ENCODE peak calls at places on chromosomes 6 and 20, in six cellular contexts. V is HepG2, K is K562, Q is GM12878, S is HEK293T, E is A549. C is an unnamed sample.

GRCh38 chr6:102732908-102733307 is 1339.4 kb downstream of the GRIK2 start:
- DNase-seq in E (no peak), K (no peak), S (no peak), V (no peak), Q (no peak), C (no peak)

GRCh38 chr6:43203029-43203717 is 21.2 kb downstream of the CUL9 start:
- DNase-seq in V (no peak), E (no peak), S (no peak), Q (no peak), K (no peak), C (no peak)

GRCh38 chr20:2690718-2691117 is 1.9 kb upstream of the EBF4 start:
- DNase-seq in Q (no peak), S (no peak), K (no peak), V (no peak), E (no peak), C (no peak)

GRCh38 chr6:24833711-24834386 is 35.1 kb upstream of the ARMH2 start:
- DNase-seq in S (no peak), Q (no peak), V (no peak), E (no peak), K (no peak), C (no peak)

GRCh38 chr20:3674995-3675900 is 6.6 kb downstream of the ADAM33 start:
- DNase-seq in K (no peak), S (no peak), E (no peak), Q (no peak), V (no peak), C (no peak)

GRCh38 chr20:56453347-56453746 is 15.1 kb upstream of the RTF2 start:
- DNase-seq in E (no peak), K (no peak), Q (no peak), S (no peak), V (no peak), C (no peak)

GRCh38 chr6:120671519-120671918 is 662.8 kb downstream of the TBC1D32 start:
- DNase-seq in S (peak; percentile 38), Q (no peak), E (no peak), V (peak; percentile 3), K (no peak), C (no peak)

GRCh38 chr20:63369024-63369530 is 7.9 kb upstream of the CHRNA4 start:
- DNase-seq in E (no peak), K (no peak), V (no peak), S (no peak), Q (no peak), C (no peak)

GRCh38 chr6:114008331-114008730 is 37.4 kb upstream of the HDAC2 start:
- DNase-seq in S (no peak), K (no peak), E (no peak), V (no peak), Q (no peak), C (no peak)

GRCh38 chr6:136446579-136447182 is 103.5 kb downstream of the MAP7 start:
- DNase-seq in S (no peak), K (no peak), Q (no peak), E (no peak), V (no peak), C (peak; percentile 80)

GRCh38 chr6:147106759-147107401 is 97.3 kb upstream of the STXBP5 start:
- DNase-seq in Q (no peak), E (no peak), K (no peak), S (no peak), V (no peak), C (peak; percentile 83)

GRCh38 chr20:60810561-60810960 is 441.5 kb upstream of the CDH4 start:
- DNase-seq in E (no peak), K (no peak), V (no peak), Q (no peak), S (no peak), C (no peak)

GRCh38 chr6:105105094-105105493 is 74.7 kb downstream of the POPDC3 start:
- DNase-seq in Q (no peak), V (no peak), E (no peak), S (no peak), K (no peak), C (no peak)

GRCh38 chr20:21826946-21827345 is 121.5 kb downstream of the PAX1 start:
- DNase-seq in Q (no peak), K (no peak), S (no peak), E (no peak), V (peak; percentile 34), C (no peak)

GRCh38 chr20:22807646-22808045 is 223.3 kb upstream of the FOXA2 start:
- DNase-seq in V (no peak), E (no peak), Q (no peak), S (no peak), K (no peak), C (peak; percentile 1)

GRCh38 chr20:54207743-54208491 is at the start of gene PFDN4:
- DNase-seq in Q (peak; percentile 64), K (peak; percentile 95), S (peak; percentile 90), E (peak; percentile 93), V (peak; percentile 88), C (peak; percentile 79)

GRCh38 chr20:54212226-54212625 is 4.3 kb downstream of the PFDN4 start:
- DNase-seq in E (no peak), S (no peak), Q (no peak), V (no peak), K (no peak), C (peak; percentile 66)

GRCh38 chr20:54207053-54207742 is 689 bp upstream of the PFDN4 start:
- DNase-seq in K (no peak), S (no peak), Q (no peak), V (no peak), E (no peak), C (no peak)

GRCh38 chr20:54209216-54209813 is 1.4 kb downstream of the PFDN4 start:
- DNase-seq in S (no peak), E (no peak), V (peak; percentile 24), K (no peak), Q (no peak), C (no peak)

GRCh38 chr20:54208492-54209044 is 681 bp downstream of the PFDN4 start:
- DNase-seq in V (peak; percentile 35), E (peak; percentile 9), S (peak; percentile 14), K (peak; percentile 30), Q (no peak), C (peak; percentile 63)
- TF ChIP-seq BHLHE40 in V (no peak), E (no peak), S (no peak), K (no peak), Q (no peak), C (peak; percentile 75)

GRCh38 chr6:170087946-170088348 is 202.9 kb downstream of the DLL1 start:
- DNase-seq in E (no peak), V (no peak), Q (peak; percentile 23), K (no peak), S (no peak), C (no peak)
- TF ChIP-seq BHLHE40 in E (no peak), V (no peak), Q (no peak), K (no peak), S (no peak), C (no peak)

DNA sequence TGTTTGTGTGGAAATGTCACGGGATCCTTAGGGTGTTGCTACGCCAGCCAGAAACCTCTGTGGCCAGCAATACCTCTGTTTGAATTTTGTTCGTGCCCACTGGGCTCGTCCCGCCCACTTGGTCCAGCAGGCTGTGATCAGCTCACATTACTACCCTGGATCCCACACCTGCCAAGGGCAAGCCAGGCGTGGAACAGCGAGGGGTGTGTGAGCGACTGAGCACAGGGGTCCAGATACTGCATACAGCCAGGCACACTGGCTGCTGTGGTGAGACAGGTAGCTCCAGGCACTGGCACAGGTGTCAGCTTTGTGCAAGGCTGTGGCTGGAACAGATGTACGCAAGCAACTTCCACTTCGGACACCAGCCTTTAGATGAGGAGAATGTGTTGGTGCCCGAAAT is 718.9 kb downstream of the EPHA7 start:
- DNase-seq in E (no peak), K (no peak), S (no peak), V (no peak), Q (no peak), C (no peak)
- TF ChIP-seq BHLHE40 in E (no peak), K (no peak), S (no peak), V (no peak), Q (no peak), C (no peak)

DNA sequence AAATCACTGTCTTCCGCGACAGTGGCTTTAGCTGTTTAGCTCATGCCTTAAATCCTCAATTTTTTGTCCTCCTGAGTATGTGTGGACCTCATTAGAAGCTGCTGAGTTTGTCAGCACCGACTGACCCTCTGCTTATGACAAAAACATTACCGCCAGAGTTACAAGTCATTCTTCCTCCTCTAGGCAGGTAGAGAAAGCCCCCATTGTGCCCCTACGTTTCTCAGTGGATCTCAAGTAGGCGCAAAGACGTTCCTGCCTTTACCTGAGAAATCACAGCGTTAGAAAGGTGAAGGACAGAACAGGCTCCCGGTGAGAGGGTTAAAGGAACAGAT is 227.3 kb upstream of the PDE10A start:
- DNase-seq in Q (no peak), V (no peak), S (no peak), E (no peak), K (no peak), C (no peak)
- TF ChIP-seq BHLHE40 in Q (no peak), V (no peak), S (no peak), E (no peak), K (no peak), C (no peak)

DNA sequence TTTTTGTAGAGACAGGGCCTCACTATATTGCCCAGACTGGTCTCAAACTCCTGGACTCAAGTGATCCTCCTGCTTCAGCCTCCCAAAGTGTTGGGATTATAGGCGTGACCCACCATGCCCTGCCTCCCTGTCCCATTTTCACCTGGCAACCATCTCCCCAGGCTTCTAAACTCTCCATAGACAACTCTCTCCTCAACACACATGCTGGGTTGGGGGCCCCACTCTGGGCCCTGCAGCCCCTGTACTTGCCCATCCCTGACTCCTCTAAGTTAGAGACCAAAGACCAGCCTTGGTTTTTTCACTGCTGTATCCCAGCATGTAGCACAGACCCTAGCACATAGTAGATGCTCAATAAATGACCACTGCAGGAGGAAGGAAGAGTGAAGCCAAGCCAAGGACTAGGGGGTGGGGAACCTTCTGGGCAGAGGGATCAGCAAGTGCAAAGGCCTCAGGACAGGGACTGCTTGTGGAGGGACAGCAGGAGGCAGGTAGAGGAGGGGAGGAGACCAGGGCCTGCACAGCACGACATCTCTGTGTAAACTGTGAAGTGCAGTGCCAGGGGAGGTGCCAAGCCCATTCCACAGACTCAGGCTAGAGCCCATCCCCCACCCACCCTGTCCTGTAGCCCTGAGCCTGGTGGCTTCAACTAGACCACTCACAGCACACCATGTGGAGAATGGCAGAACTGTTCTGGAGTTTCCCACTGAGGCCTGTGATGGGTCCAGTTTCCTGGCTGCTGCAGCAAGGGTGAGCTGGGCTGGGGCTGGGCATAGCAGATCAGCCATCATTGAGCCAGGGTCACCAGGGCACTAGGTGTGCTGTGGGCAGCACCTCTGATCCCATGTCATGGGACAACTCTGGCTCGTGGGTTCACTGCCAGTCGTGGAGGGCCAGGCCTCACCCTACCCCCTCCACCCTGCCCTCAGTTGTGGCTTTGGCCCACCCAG is 3.4 kb upstream of the SRC start:
- DNase-seq in K (no peak), E (peak; percentile 48), Q (no peak), V (peak; percentile 82), S (peak; percentile 44), C (no peak)
- TF ChIP-seq BHLHE40 in K (no peak), E (no peak), Q (no peak), V (no peak), S (no peak), C (no peak)

GRCh38 chr20:4989570-4989969 is 11.7 kb downstream of the SLC23A2 start:
- DNase-seq in Q (peak; percentile 19), E (no peak), V (no peak), S (no peak), K (no peak), C (no peak)

GRCh38 chr20:4987130-4987529 is 14.2 kb downstream of the SLC23A2 start:
- DNase-seq in S (no peak), K (no peak), E (no peak), V (no peak), Q (no peak), C (no peak)

GRCh38 chr20:4979841-4980410 is 21.4 kb downstream of the SLC23A2 start:
- DNase-seq in Q (no peak), E (no peak), V (no peak), K (no peak), S (no peak), C (no peak)

GRCh38 chr20:4985658-4986057 is 15.7 kb downstream of the SLC23A2 start:
- DNase-seq in E (no peak), V (no peak), Q (peak; percentile 24), S (no peak), K (no peak), C (peak; percentile 33)
- TF ChIP-seq BHLHE40 in E (no peak), V (no peak), Q (peak; percentile 12), S (no peak), K (no peak), C (no peak)

C was measured in IMR-90.